ENCODE peak calls at places on chromosomes 3 and 15, in six cellular contexts. G is AG04450, C is pancreas, Q is lower lobe of right lung, P is PC-3, X is left ventricle myocardium inferior. E is an unnamed sample.

GRCh38 chr15:60941448-60941847 is 287.7 kb downstream of the RORA start:
- DNase-seq in G (peak; percentile 49), C (no peak), Q (no peak), P (peak; percentile 67), X (no peak), E (peak; percentile 11)

GRCh38 chr15:80695911-80696651 is 971 bp downstream of the ABHD17C start:
- DNase-seq in G (no peak), C (peak; percentile 61), Q (peak; percentile 64), P (peak; percentile 62), X (peak; percentile 25), E (no peak)

GRCh38 chr3:133384331-133385027 is 15.4 kb upstream of the BFSP2 start:
- DNase-seq in G (peak; percentile 26), C (peak; percentile 78), Q (peak; percentile 63), P (peak; percentile 69), X (peak; percentile 38), E (peak; percentile 47)

GRCh38 chr3:58585994-58586393 is 8.8 kb upstream of the FAM107A start:
- DNase-seq in G (no peak), C (no peak), Q (no peak), P (no peak), X (no peak), E (no peak)

GRCh38 chr15:98968576-98968975 is 39.0 kb downstream of the PGPEP1L start:
- DNase-seq in G (no peak), C (no peak), Q (no peak), P (no peak), X (no peak), E (no peak)

GRCh38 chr3:115436767-115437301 is 186.5 kb upstream of the GAP43 start:
- DNase-seq in G (peak; percentile 66), C (no peak), Q (no peak), P (peak; percentile 80), X (no peak), E (peak; percentile 98)

GRCh38 chr15:63986751-63987341 is 59.4 kb downstream of the DAPK2 start:
- DNase-seq in G (no peak), C (no peak), Q (peak; percentile 66), P (no peak), X (no peak), E (no peak)

GRCh38 chr15:49044761-49045571 is 1.3 kb downstream of the SECISBP2L start:
- DNase-seq in G (no peak), C (no peak), Q (no peak), P (peak; percentile 5), X (no peak), E (no peak)

GRCh38 chr3:58009026-58009748 is 965 bp downstream of the FLNB start:
- DNase-seq in G (no peak), C (peak; percentile 86), Q (peak; percentile 64), P (no peak), X (peak; percentile 20), E (no peak)

GRCh38 chr15:99702895-99703602 is 30.2 kb downstream of the LYSMD4 start:
- DNase-seq in G (no peak), C (no peak), Q (no peak), P (no peak), X (no peak), E (no peak)

GRCh38 chr15:60526127-60526616 is 47.2 kb upstream of the ICE2 start:
- DNase-seq in G (no peak), C (peak; percentile 44), Q (no peak), P (peak; percentile 94), X (no peak), E (no peak)

GRCh38 chr15:76994001-76994400 is 925 bp upstream of the PSTPIP1 start:
- DNase-seq in G (no peak), C (peak; percentile 37), Q (peak; percentile 78), P (peak; percentile 45), X (peak; percentile 51), E (no peak)

GRCh38 chr3:59812778-59813558 is 763.1 kb upstream of the CFAP20DC start:
- DNase-seq in G (no peak), C (no peak), Q (no peak), P (no peak), X (no peak), E (no peak)

GRCh38 chr3:172040078-172040975 is 949 bp downstream of the FNDC3B start:
- DNase-seq in G (peak; percentile 76), C (peak; percentile 95), Q (peak; percentile 89), P (peak; percentile 81), X (peak; percentile 90), E (peak; percentile 83)

GRCh38 chr3:153357436-153357835 is 195.4 kb downstream of the RAP2B start:
- DNase-seq in G (no peak), C (no peak), Q (no peak), P (peak; percentile 46), X (no peak), E (no peak)

GRCh38 chr3:53166781-53167291 is 5.8 kb downstream of the PRKCD start:
- DNase-seq in G (peak; percentile 11), C (no peak), Q (peak; percentile 85), P (peak; percentile 43), X (peak; percentile 73), E (peak; percentile 25)

GRCh38 chr3:126394179-126394976 is at the start of gene CFAP100:
- DNase-seq in G (no peak), C (peak; percentile 49), Q (peak; percentile 78), P (no peak), X (no peak), E (peak; percentile 23)

GRCh38 chr15:70604671-70605070 is 158.7 kb downstream of the UACA start:
- DNase-seq in G (no peak), C (no peak), Q (no peak), P (peak; percentile 53), X (no peak), E (no peak)

GRCh38 chr3:36944641-36945270 is at the start of gene TRANK1:
- DNase-seq in G (no peak), C (peak; percentile 69), Q (peak; percentile 84), P (no peak), X (peak; percentile 63), E (no peak)

GRCh38 chr15:77753238-77753873 is 120.6 kb upstream of the LINGO1 start:
- DNase-seq in G (no peak), C (no peak), Q (no peak), P (peak; percentile 31), X (no peak), E (peak; percentile 4)

GRCh38 chr15:98614681-98615080 is 33.7 kb upstream of the IGF1R start:
- DNase-seq in G (no peak), C (no peak), Q (no peak), P (no peak), X (no peak), E (no peak)

GRCh38 chr3:30637310-30638227 is 31.2 kb downstream of the TGFBR2 start:
- DNase-seq in G (no peak), C (no peak), Q (no peak), P (no peak), X (no peak), E (no peak)

GRCh38 chr3:61877359-61877770 is 316.0 kb downstream of the PTPRG start:
- DNase-seq in G (no peak), C (no peak), Q (no peak), P (no peak), X (no peak), E (no peak)

GRCh38 chr3:170632780-170633179 is 46.9 kb upstream of the SLC7A14 start:
- DNase-seq in G (no peak), C (no peak), Q (no peak), P (peak; percentile 22), X (no peak), E (no peak)
- H3K4me3 ChIP-seq in G (no peak overlapping the region), C (no peak overlapping the region), Q (no peak overlapping the region), P (no peak overlapping the region), X (no peak overlapping the region), E (no peak overlapping the region)

GRCh38 chr3:123880998-123881561 is 3.1 kb downstream of the MYLK start:
- DNase-seq in G (peak; percentile 13), C (no peak), Q (no peak), P (peak; percentile 64), X (no peak), E (peak; percentile 34)
- H3K27ac ChIP-seq in G (no peak overlapping the region), C (no peak overlapping the region), Q (no peak overlapping the region), P (no peak overlapping the region), X (no peak overlapping the region), E (no peak overlapping the region)

GRCh38 chr15:67829647-67830504 is 4.6 kb downstream of the SKOR1 start:
- DNase-seq in G (no peak), C (no peak), Q (no peak), P (no peak), X (no peak), E (no peak)

GRCh38 chr15:67826717-67827560 is 1.6 kb downstream of the SKOR1 start:
- DNase-seq in G (no peak), C (no peak), Q (no peak), P (no peak), X (no peak), E (no peak)

GRCh38 chr15:67828969-67829646 is 3.8 kb downstream of the SKOR1 start:
- DNase-seq in G (no peak), C (no peak), Q (no peak), P (no peak), X (no peak), E (no peak)

GRCh38 chr15:67827561-67828378 is 2.5 kb downstream of the SKOR1 start:
- DNase-seq in G (no peak), C (no peak), Q (no peak), P (no peak), X (no peak), E (no peak)

GRCh38 chr15:67828379-67828968 is 3.2 kb downstream of the SKOR1 start:
- DNase-seq in G (no peak), C (no peak), Q (no peak), P (no peak), X (no peak), E (no peak)
- H3K27me3 ChIP-seq in G (peaks cover 92% of the 10 kb centered on the region), C (peaks cover 30% of the 10 kb centered on the region), Q (peaks cover 100% of the 10 kb centered on the region), P (peaks cover 19% of the 10 kb centered on the region), X (peaks cover 100% of the 10 kb centered on the region), E (peaks cover 94% of the 10 kb centered on the region)

DNA sequence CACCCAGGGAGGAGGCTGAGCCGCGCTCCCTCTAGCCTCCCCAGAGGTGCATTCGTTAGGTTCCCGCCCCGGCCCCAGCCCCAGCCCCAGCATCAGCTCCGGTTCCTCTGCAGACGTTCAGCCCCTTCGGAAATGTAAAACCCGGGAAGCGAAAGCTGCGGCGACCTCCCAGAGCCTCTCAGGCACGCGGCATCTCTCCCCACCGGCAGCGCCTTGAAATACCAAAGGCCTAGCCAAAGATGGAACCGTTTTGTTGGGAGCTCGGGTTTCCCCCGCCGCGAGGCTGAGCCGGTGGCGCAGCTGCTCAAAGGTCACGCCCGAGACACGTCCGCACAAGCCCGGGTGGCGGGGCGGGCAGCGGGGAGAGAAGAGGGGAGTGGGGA is 77.8 kb upstream of the HES1 start:
- DNase-seq in G (no peak), C (peak; percentile 85), Q (peak; percentile 64), P (no peak), X (peak; percentile 63), E (no peak)
- H3K4me3 ChIP-seq in G (no peak overlapping the region), C (peak overlapping the region; percentile 37), Q (peak overlapping the region; percentile 40), P (no peak overlapping the region), X (peak overlapping the region; percentile 58), E (peak overlapping the region; percentile 18)

E was measured in brain microvascular endothelial cell.